ENCODE peak calls at places on chromosome X, in four cellular contexts. One of them, this sample, is unnamed.

GRCh38 chrX:1323315-1323714 is 13.3 kb upstream of the IL3RA start:
- DNase-seq in HepG2: peak; percentile 51
- DNase-seq in K562: peak; percentile 36
- DNase-seq in SK-N-SH: peak; percentile 38
- DNase-seq in this sample: peak; percentile 65

GRCh38 chrX:149511081-149511480 is 6.0 kb upstream of the IDS start:
- DNase-seq in HepG2: no peak
- DNase-seq in K562: no peak
- DNase-seq in SK-N-SH: no peak
- DNase-seq in this sample: peak; percentile 71

GRCh38 chrX:50903387-50904027 is 7.0 kb upstream of the BMP15 start:
- DNase-seq in K562: peak; percentile 32
- DNase-seq in SK-N-SH: peak; percentile 45
- DNase-seq in HepG2: peak; percentile 10
- DNase-seq in this sample: peak; percentile 27

GRCh38 chrX:34884693-34885277 is 57.8 kb upstream of the FAM47B start:
- DNase-seq in K562: no peak
- DNase-seq in SK-N-SH: no peak
- DNase-seq in HepG2: no peak
- DNase-seq in this sample: no peak

GRCh38 chrX:132957211-132958085 is 981 bp downstream of the HS6ST2 start:
- DNase-seq in HepG2: no peak
- DNase-seq in K562: no peak
- DNase-seq in SK-N-SH: peak; percentile 76
- DNase-seq in this sample: no peak

GRCh38 chrX:63958134-63958865 is 173.3 kb upstream of the ARHGEF9 start:
- DNase-seq in K562: no peak
- DNase-seq in HepG2: no peak
- DNase-seq in SK-N-SH: no peak
- DNase-seq in this sample: no peak

GRCh38 chrX:100083146-100083715 is 326.8 kb downstream of the PCDH19 start:
- DNase-seq in SK-N-SH: no peak
- DNase-seq in HepG2: no peak
- DNase-seq in K562: no peak
- DNase-seq in this sample: no peak

GRCh38 chrX:49260221-49260985 is 4.1 kb downstream of the FOXP3 start:
- DNase-seq in SK-N-SH: no peak
- DNase-seq in K562: no peak
- DNase-seq in HepG2: no peak
- DNase-seq in this sample: no peak

GRCh38 chrX:20029728-20030127 is 38.9 kb upstream of the BCLAF3 start:
- DNase-seq in K562: no peak
- DNase-seq in SK-N-SH: no peak
- DNase-seq in HepG2: peak; percentile 82
- DNase-seq in this sample: no peak

GRCh38 chrX:80432441-80432840 is 12.2 kb downstream of the TENT5D start:
- DNase-seq in K562: no peak
- DNase-seq in HepG2: no peak
- DNase-seq in SK-N-SH: no peak
- DNase-seq in this sample: no peak

GRCh38 chrX:74382613-74383012 is 38.7 kb upstream of the SLC16A2 start:
- DNase-seq in SK-N-SH: peak; percentile 62
- DNase-seq in HepG2: peak; percentile 29
- DNase-seq in K562: peak; percentile 60
- DNase-seq in this sample: peak; percentile 41

GRCh38 chrX:47749185-47749967 is 87.3 kb upstream of the ZNF81 start:
- DNase-seq in SK-N-SH: no peak
- DNase-seq in K562: no peak
- DNase-seq in HepG2: no peak
- DNase-seq in this sample: no peak

GRCh38 chrX:17425151-17425550 is 50.2 kb downstream of the NHS start:
- DNase-seq in K562: no peak
- DNase-seq in HepG2: no peak
- DNase-seq in SK-N-SH: no peak
- DNase-seq in this sample: no peak

GRCh38 chrX:97252111-97252510 is 368.4 kb downstream of the RPA4 start:
- DNase-seq in SK-N-SH: no peak
- DNase-seq in HepG2: no peak
- DNase-seq in K562: no peak
- DNase-seq in this sample: no peak

GRCh38 chrX:81615979-81616378 is 414.1 kb downstream of the SH3BGRL start:
- DNase-seq in HepG2: no peak
- DNase-seq in SK-N-SH: no peak
- DNase-seq in K562: no peak
- DNase-seq in this sample: no peak

DNA sequence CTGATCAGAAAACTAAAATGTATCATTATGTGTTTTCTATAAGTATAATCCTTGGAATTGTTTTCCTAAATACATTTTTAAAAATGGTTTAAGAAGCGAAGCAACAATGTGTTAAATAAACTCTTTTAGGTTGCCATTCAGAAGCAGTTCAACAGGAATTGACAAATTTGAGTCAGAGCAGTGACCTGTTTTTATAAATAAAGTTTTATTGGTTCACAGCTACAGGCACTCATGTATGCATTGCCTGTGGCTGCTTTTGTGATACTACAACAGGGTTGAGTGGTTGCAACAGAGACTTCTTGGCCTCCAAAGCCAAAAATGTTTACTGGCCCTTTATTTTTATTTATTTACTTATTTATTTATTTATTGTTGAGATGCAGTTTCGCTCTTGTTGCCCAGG is 99.5 kb downstream of the FRMPD4 start:
- DNase-seq in SK-N-SH: no peak
- DNase-seq in K562: no peak
- DNase-seq in HepG2: no peak
- DNase-seq in this sample: no peak
- TF ChIP-seq ELF1 in SK-N-SH: no peak
- TF ChIP-seq ELF1 in K562: no peak
- TF ChIP-seq ELF1 in HepG2: no peak
- TF ChIP-seq ELF1 in this sample: no peak

DNA sequence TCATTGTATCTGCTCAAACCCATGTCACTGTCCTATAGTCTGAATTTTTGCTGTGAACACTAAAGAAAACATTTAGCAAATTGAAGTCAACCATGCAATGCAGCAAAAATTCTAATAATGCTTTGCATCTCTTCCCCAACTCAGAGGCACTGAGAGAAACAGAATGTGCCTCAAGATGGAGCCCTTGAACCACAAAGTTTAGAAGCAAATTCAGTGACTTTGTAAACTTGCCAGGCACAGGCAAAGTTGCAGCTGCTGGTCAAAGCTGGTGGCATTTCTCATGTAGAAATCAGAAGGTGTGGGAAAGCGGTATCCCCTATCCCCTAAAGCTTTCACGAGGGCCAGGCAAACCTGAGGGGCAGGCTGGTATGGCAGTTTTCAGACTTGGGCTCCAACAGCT is 121.7 kb upstream of the DIPK2B start:
- DNase-seq in HepG2: peak; percentile 37
- DNase-seq in SK-N-SH: no peak
- DNase-seq in K562: no peak
- DNase-seq in this sample: peak; percentile 51
- TF ChIP-seq CTCF in HepG2: peak; percentile 60
- TF ChIP-seq CTCF in SK-N-SH: peak; percentile 84
- TF ChIP-seq CTCF in K562: no peak
- TF ChIP-seq CTCF in this sample: peak; percentile 40

GRCh38 chrX:72130156-72130761 is 1.5 kb downstream of the RTL5 start:
- DNase-seq in HepG2: no peak
- DNase-seq in K562: no peak
- DNase-seq in SK-N-SH: no peak
- DNase-seq in this sample: no peak

GRCh38 chrX:72132456-72132855 is 741 bp upstream of the RTL5 start:
- DNase-seq in HepG2: no peak
- DNase-seq in K562: no peak
- DNase-seq in SK-N-SH: peak; percentile 33
- DNase-seq in this sample: no peak

GRCh38 chrX:72131317-72132294 is at the start of gene RTL5:
- DNase-seq in K562: peak; percentile 50
- DNase-seq in SK-N-SH: peak; percentile 94
- DNase-seq in HepG2: peak; percentile 1
- DNase-seq in this sample: peak; percentile 63

GRCh38 chrX:72129661-72130060 is 2.1 kb downstream of the RTL5 start:
- DNase-seq in K562: no peak
- DNase-seq in SK-N-SH: no peak
- DNase-seq in HepG2: no peak
- DNase-seq in this sample: no peak

DNA sequence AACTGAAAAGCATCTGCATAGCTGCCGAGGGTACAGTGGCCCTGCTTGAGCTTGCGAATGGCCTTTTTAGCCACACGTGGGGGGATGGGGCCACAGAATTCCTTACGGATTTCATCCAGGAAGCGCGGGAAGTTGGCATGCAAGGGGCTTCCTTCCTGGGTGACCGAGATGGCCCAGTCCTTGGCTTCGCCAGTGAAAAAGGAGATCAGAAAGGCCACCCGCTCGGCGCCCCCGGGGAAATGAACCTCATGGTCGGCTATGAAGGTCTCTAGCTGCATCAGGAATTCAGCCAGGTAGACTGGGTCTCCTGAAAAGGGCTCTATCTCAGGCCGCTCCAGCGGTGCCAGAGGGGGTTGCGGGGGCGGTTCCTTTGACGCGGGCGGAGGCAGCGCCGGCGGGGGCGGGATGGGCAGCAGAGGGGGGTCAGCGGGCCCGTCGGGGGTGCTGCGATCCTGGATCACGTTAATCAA is 918 bp downstream of the RTL5 start:
- DNase-seq in SK-N-SH: no peak
- DNase-seq in K562: no peak
- DNase-seq in HepG2: no peak
- DNase-seq in this sample: no peak
- H3K4me2 ChIP-seq in SK-N-SH: peak overlapping the region; percentile 77
- H3K4me2 ChIP-seq in K562: no peak overlapping the region
- H3K4me2 ChIP-seq in HepG2: no peak overlapping the region
- H3K4me2 ChIP-seq in this sample: peak overlapping the region; percentile 77

GRCh38 chrX:25968920-25969319 is 169.2 kb upstream of the MAGEB18 start:
- DNase-seq in HepG2: peak; percentile 0
- DNase-seq in SK-N-SH: peak; percentile 35
- DNase-seq in K562: peak; percentile 9
- DNase-seq in this sample: no peak
- TF ChIP-seq ELF1 in HepG2: no peak
- TF ChIP-seq ELF1 in SK-N-SH: no peak
- TF ChIP-seq ELF1 in K562: no peak
- TF ChIP-seq ELF1 in this sample: no peak

DNA sequence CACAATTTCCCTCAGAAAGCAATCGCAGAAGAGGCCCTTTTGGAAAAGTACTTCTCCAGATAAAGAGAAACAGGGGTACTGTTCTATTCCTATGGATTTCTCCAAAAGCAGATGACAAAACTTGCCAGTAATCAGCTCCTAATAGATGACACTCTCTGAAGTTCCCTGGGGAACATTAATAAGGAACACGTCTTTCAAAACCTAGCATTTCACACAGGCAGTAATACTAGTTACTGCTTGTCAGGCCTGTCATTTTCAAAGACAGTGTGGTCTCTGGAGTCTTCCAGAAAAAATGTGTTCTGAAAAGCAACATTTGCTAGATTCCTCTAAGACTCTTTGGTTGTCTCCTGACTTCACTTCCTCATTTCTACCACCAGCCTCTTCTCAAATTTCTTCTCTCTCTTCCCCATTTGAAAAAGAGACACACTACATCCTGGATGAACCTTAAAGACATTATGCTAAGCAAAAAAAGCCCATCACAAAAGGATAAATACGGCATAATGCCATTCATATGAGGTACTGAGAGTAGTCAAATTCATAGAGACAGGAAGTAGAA is 47.3 kb downstream of the CHRDL1 start:
- DNase-seq in HepG2: no peak
- DNase-seq in SK-N-SH: no peak
- DNase-seq in K562: no peak
- DNase-seq in this sample: no peak
- TF ChIP-seq CTCF in HepG2: no peak
- TF ChIP-seq CTCF in SK-N-SH: no peak
- TF ChIP-seq CTCF in K562: no peak
- TF ChIP-seq CTCF in this sample: no peak

DNA sequence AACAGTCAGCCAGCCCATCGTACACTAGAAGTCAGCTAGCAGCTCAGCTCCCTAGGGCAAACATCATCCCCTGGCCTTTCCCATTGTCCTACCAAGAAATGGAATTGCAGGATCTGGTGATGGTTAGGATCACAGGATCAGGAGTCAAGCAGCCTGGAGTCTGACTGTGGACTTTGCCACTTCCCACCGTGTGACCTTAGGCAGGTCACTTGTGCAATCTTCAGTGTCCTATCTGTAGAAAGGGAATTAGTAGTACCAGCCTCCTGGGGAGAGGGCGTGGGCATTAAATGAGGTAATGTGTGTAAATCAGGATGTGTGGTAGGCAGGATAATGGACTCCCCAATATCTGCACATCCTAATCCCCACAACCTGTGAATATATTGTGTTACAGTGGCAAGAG is 38.6 kb upstream of the APLN start:
- DNase-seq in SK-N-SH: no peak
- DNase-seq in K562: no peak
- DNase-seq in HepG2: peak; percentile 50
- DNase-seq in this sample: no peak
- H3K4me2 ChIP-seq in SK-N-SH: no peak overlapping the region
- H3K4me2 ChIP-seq in K562: no peak overlapping the region
- H3K4me2 ChIP-seq in HepG2: no peak overlapping the region
- H3K4me2 ChIP-seq in this sample: no peak overlapping the region

GRCh38 chrX:12903646-12904045 is 2.8 kb upstream of the TLR8 start:
- DNase-seq in HepG2: no peak
- DNase-seq in K562: no peak
- DNase-seq in SK-N-SH: no peak
- DNase-seq in this sample: no peak

GRCh38 chrX:12899506-12899905 is 6.9 kb upstream of the TLR8 start:
- DNase-seq in SK-N-SH: no peak
- DNase-seq in HepG2: no peak
- DNase-seq in K562: no peak
- DNase-seq in this sample: no peak

GRCh38 chrX:12896935-12897334 is 9.5 kb upstream of the TLR8 start:
- DNase-seq in K562: no peak
- DNase-seq in SK-N-SH: no peak
- DNase-seq in HepG2: no peak
- DNase-seq in this sample: no peak

GRCh38 chrX:12898073-12898472 is 8.3 kb upstream of the TLR8 start:
- DNase-seq in HepG2: no peak
- DNase-seq in K562: no peak
- DNase-seq in SK-N-SH: no peak
- DNase-seq in this sample: no peak

DNA sequence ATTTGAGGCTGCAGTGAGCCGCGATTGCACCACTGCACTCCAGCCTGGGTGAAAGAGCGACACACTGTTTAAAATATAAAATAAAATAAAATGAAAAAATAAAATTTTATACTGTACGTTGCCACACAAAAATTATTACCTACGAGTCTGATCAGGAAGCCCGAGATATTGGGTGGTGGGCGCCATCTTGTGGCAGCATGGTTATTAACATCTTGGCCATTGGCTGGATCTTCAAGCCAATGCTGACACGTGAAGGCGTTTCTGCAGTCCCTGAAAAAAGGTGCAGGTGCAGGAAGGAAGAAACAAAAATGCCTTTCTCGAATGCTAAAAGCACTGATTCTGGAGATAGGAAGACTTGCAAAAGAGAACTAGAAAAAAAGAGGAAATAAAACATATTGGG is 4.9 kb upstream of the TLR8 start:
- DNase-seq in HepG2: peak; percentile 11
- DNase-seq in K562: peak; percentile 75
- DNase-seq in SK-N-SH: peak; percentile 70
- DNase-seq in this sample: peak; percentile 36
- TF ChIP-seq ELF1 in HepG2: no peak
- TF ChIP-seq ELF1 in K562: no peak
- TF ChIP-seq ELF1 in SK-N-SH: no peak
- TF ChIP-seq ELF1 in this sample: no peak

GRCh38 chrX:77628294-77629025 is 157.6 kb downstream of the ATRX start:
- DNase-seq in K562: no peak
- DNase-seq in SK-N-SH: no peak
- DNase-seq in HepG2: no peak
- DNase-seq in this sample: no peak
- TF ChIP-seq CTCF in K562: no peak
- TF ChIP-seq CTCF in SK-N-SH: peak; percentile 52
- TF ChIP-seq CTCF in HepG2: no peak
- TF ChIP-seq CTCF in this sample: peak; percentile 27

This sample was measured in HCT116.